ENCODE peak calls at places on chromosomes 3 and 15, in seven cellular contexts. One of them, this sample, is unnamed.

GRCh38 chr3:149783576-149783975 is 8.8 kb downstream of the ANKUB1 start:
- DNase-seq in AG04449: peak; percentile 59
- DNase-seq in lower lobe of right lung: no peak
- DNase-seq in AG09309: peak; percentile 24
- DNase-seq in dorsolateral prefrontal cortex: no peak
- DNase-seq in mucosa of descending colon: no peak
- DNase-seq in esophagus squamous epithelium: no peak
- DNase-seq in this sample: no peak

GRCh38 chr3:161557751-161558150 is 61.1 kb downstream of the OTOL1 start:
- DNase-seq in AG04449: no peak
- DNase-seq in lower lobe of right lung: no peak
- DNase-seq in AG09309: no peak
- DNase-seq in dorsolateral prefrontal cortex: no peak
- DNase-seq in mucosa of descending colon: no peak
- DNase-seq in esophagus squamous epithelium: no peak
- DNase-seq in this sample: no peak

GRCh38 chr15:96362759-96363678 is 32.5 kb downstream of the NR2F2 start:
- DNase-seq in AG04449: no peak
- DNase-seq in lower lobe of right lung: no peak
- DNase-seq in AG09309: no peak
- DNase-seq in dorsolateral prefrontal cortex: no peak
- DNase-seq in mucosa of descending colon: no peak
- DNase-seq in esophagus squamous epithelium: no peak
- DNase-seq in this sample: no peak

GRCh38 chr3:10883478-10884234 is 67.6 kb downstream of the SLC6A11 start:
- DNase-seq in AG04449: no peak
- DNase-seq in lower lobe of right lung: no peak
- DNase-seq in AG09309: no peak
- DNase-seq in dorsolateral prefrontal cortex: peak; percentile 15
- DNase-seq in mucosa of descending colon: peak; percentile 29
- DNase-seq in esophagus squamous epithelium: no peak
- DNase-seq in this sample: no peak

GRCh38 chr3:11568503-11569155 is 75.1 kb downstream of the VGLL4 start:
- DNase-seq in AG04449: no peak
- DNase-seq in lower lobe of right lung: no peak
- DNase-seq in AG09309: peak; percentile 79
- DNase-seq in dorsolateral prefrontal cortex: peak; percentile 87
- DNase-seq in mucosa of descending colon: peak; percentile 43
- DNase-seq in esophagus squamous epithelium: no peak
- DNase-seq in this sample: peak; percentile 55

GRCh38 chr3:190534986-190535385 is 21.1 kb downstream of the IL1RAP start:
- DNase-seq in AG04449: no peak
- DNase-seq in lower lobe of right lung: no peak
- DNase-seq in AG09309: no peak
- DNase-seq in dorsolateral prefrontal cortex: no peak
- DNase-seq in mucosa of descending colon: no peak
- DNase-seq in esophagus squamous epithelium: no peak
- DNase-seq in this sample: no peak

GRCh38 chr15:28123408-28124023 is 24.4 kb upstream of the OCA2 start:
- DNase-seq in AG04449: no peak
- DNase-seq in lower lobe of right lung: peak; percentile 68
- DNase-seq in AG09309: no peak
- DNase-seq in dorsolateral prefrontal cortex: peak; percentile 71
- DNase-seq in mucosa of descending colon: peak; percentile 88
- DNase-seq in esophagus squamous epithelium: no peak
- DNase-seq in this sample: no peak

GRCh38 chr15:89971592-89971997 is 29.5 kb upstream of the ZNF710 start:
- DNase-seq in AG04449: peak; percentile 1
- DNase-seq in lower lobe of right lung: peak; percentile 73
- DNase-seq in AG09309: peak; percentile 18
- DNase-seq in dorsolateral prefrontal cortex: peak; percentile 28
- DNase-seq in mucosa of descending colon: peak; percentile 82
- DNase-seq in esophagus squamous epithelium: no peak
- DNase-seq in this sample: no peak

GRCh38 chr3:116607205-116607604 is 102.4 kb upstream of the TUSC7 start:
- DNase-seq in AG04449: no peak
- DNase-seq in lower lobe of right lung: no peak
- DNase-seq in AG09309: no peak
- DNase-seq in dorsolateral prefrontal cortex: peak; percentile 10
- DNase-seq in mucosa of descending colon: no peak
- DNase-seq in esophagus squamous epithelium: no peak
- DNase-seq in this sample: no peak

GRCh38 chr3:72756900-72757299 is 91.3 kb downstream of the SHQ1 start:
- DNase-seq in AG04449: no peak
- DNase-seq in lower lobe of right lung: no peak
- DNase-seq in AG09309: no peak
- DNase-seq in dorsolateral prefrontal cortex: no peak
- DNase-seq in mucosa of descending colon: no peak
- DNase-seq in esophagus squamous epithelium: no peak
- DNase-seq in this sample: no peak

GRCh38 chr3:38002940-38003339 is 12.4 kb downstream of the VILL start:
- DNase-seq in AG04449: no peak
- DNase-seq in lower lobe of right lung: no peak
- DNase-seq in AG09309: no peak
- DNase-seq in dorsolateral prefrontal cortex: no peak
- DNase-seq in mucosa of descending colon: no peak
- DNase-seq in esophagus squamous epithelium: no peak
- DNase-seq in this sample: no peak

GRCh38 chr3:45988804-45989203 is 6.8 kb downstream of the FYCO1 start:
- DNase-seq in AG04449: no peak
- DNase-seq in lower lobe of right lung: no peak
- DNase-seq in AG09309: peak; percentile 45
- DNase-seq in dorsolateral prefrontal cortex: no peak
- DNase-seq in mucosa of descending colon: no peak
- DNase-seq in esophagus squamous epithelium: no peak
- DNase-seq in this sample: no peak

GRCh38 chr3:107897471-107898180 is 193.2 kb downstream of the CD47 start:
- DNase-seq in AG04449: no peak
- DNase-seq in lower lobe of right lung: no peak
- DNase-seq in AG09309: peak; percentile 32
- DNase-seq in dorsolateral prefrontal cortex: no peak
- DNase-seq in mucosa of descending colon: peak; percentile 17
- DNase-seq in esophagus squamous epithelium: no peak
- DNase-seq in this sample: no peak

GRCh38 chr3:163878396-163878795 is 1199.9 kb downstream of the SI start:
- DNase-seq in AG04449: no peak
- DNase-seq in lower lobe of right lung: no peak
- DNase-seq in AG09309: no peak
- DNase-seq in dorsolateral prefrontal cortex: no peak
- DNase-seq in mucosa of descending colon: peak; percentile 3
- DNase-seq in esophagus squamous epithelium: no peak
- DNase-seq in this sample: no peak

GRCh38 chr3:38721207-38721772 is 71.8 kb upstream of the SCN5A start:
- DNase-seq in AG04449: no peak
- DNase-seq in lower lobe of right lung: no peak
- DNase-seq in AG09309: no peak
- DNase-seq in dorsolateral prefrontal cortex: no peak
- DNase-seq in mucosa of descending colon: no peak
- DNase-seq in esophagus squamous epithelium: no peak
- DNase-seq in this sample: no peak

GRCh38 chr3:4581905-4582611 is 88.9 kb downstream of the ITPR1 start:
- DNase-seq in AG04449: no peak
- DNase-seq in lower lobe of right lung: no peak
- DNase-seq in AG09309: no peak
- DNase-seq in dorsolateral prefrontal cortex: no peak
- DNase-seq in mucosa of descending colon: no peak
- DNase-seq in esophagus squamous epithelium: no peak
- DNase-seq in this sample: no peak

GRCh38 chr3:38150780-38151528 is 12.5 kb downstream of the MYD88 start:
- DNase-seq in AG04449: no peak
- DNase-seq in lower lobe of right lung: no peak
- DNase-seq in AG09309: no peak
- DNase-seq in dorsolateral prefrontal cortex: no peak
- DNase-seq in mucosa of descending colon: peak; percentile 6
- DNase-seq in esophagus squamous epithelium: no peak
- DNase-seq in this sample: no peak

GRCh38 chr3:183270344-183270743 is 17.3 kb downstream of the B3GNT5 start:
- DNase-seq in AG04449: no peak
- DNase-seq in lower lobe of right lung: no peak
- DNase-seq in AG09309: no peak
- DNase-seq in dorsolateral prefrontal cortex: no peak
- DNase-seq in mucosa of descending colon: no peak
- DNase-seq in esophagus squamous epithelium: no peak
- DNase-seq in this sample: no peak

GRCh38 chr3:125602752-125603649 is 7.7 kb upstream of the OSBPL11 start:
- DNase-seq in AG04449: no peak
- DNase-seq in lower lobe of right lung: no peak
- DNase-seq in AG09309: peak; percentile 39
- DNase-seq in dorsolateral prefrontal cortex: no peak
- DNase-seq in mucosa of descending colon: no peak
- DNase-seq in esophagus squamous epithelium: no peak
- DNase-seq in this sample: no peak
- TF ChIP-seq CTCF in AG04449: no peak
- TF ChIP-seq CTCF in lower lobe of right lung: no peak
- TF ChIP-seq CTCF in AG09309: peak; percentile 6
- TF ChIP-seq CTCF in dorsolateral prefrontal cortex: peak; percentile 11
- TF ChIP-seq CTCF in mucosa of descending colon: no peak
- TF ChIP-seq CTCF in esophagus squamous epithelium: no peak
- TF ChIP-seq CTCF in this sample: no peak

GRCh38 chr3:78221796-78222195 is 1181.9 kb downstream of the ROBO2 start:
- DNase-seq in AG04449: no peak
- DNase-seq in lower lobe of right lung: no peak
- DNase-seq in AG09309: no peak
- DNase-seq in dorsolateral prefrontal cortex: no peak
- DNase-seq in mucosa of descending colon: no peak
- DNase-seq in esophagus squamous epithelium: no peak
- DNase-seq in this sample: no peak

DNA sequence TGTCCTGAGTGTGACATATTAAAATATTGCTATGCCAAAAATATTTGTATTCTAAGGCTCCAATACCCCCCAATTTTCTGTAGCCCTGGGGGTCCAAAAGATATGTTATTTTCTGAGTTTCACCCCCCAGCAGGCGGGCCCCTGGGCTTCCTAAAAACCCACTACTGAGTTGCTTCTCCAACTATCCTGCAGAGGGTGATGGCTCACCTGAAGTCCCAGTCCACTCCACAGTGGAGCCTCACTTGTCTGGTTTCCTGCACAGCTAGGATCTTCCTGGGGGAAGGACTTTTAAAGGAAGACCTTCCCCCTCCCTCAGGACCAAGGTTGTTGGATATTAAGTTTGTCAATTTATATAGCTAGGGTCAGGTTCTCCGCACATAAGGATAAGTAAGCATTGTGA is 1181.4 kb downstream of the ROBO2 start:
- DNase-seq in AG04449: no peak
- DNase-seq in lower lobe of right lung: no peak
- DNase-seq in AG09309: no peak
- DNase-seq in dorsolateral prefrontal cortex: no peak
- DNase-seq in mucosa of descending colon: no peak
- DNase-seq in esophagus squamous epithelium: no peak
- DNase-seq in this sample: no peak
- TF ChIP-seq CTCF in AG04449: no peak
- TF ChIP-seq CTCF in lower lobe of right lung: no peak
- TF ChIP-seq CTCF in AG09309: peak; percentile 13
- TF ChIP-seq CTCF in dorsolateral prefrontal cortex: no peak
- TF ChIP-seq CTCF in mucosa of descending colon: no peak
- TF ChIP-seq CTCF in esophagus squamous epithelium: no peak
- TF ChIP-seq CTCF in this sample: no peak

GRCh38 chr3:134449277-134449676 is 36.5 kb downstream of the ANAPC13 start:
- DNase-seq in AG04449: no peak
- DNase-seq in lower lobe of right lung: no peak
- DNase-seq in AG09309: no peak
- DNase-seq in dorsolateral prefrontal cortex: peak; percentile 55
- DNase-seq in mucosa of descending colon: peak; percentile 61
- DNase-seq in esophagus squamous epithelium: no peak
- DNase-seq in this sample: no peak
- TF ChIP-seq CTCF in AG04449: peak; percentile 22
- TF ChIP-seq CTCF in lower lobe of right lung: peak; percentile 20
- TF ChIP-seq CTCF in AG09309: peak; percentile 58
- TF ChIP-seq CTCF in dorsolateral prefrontal cortex: peak; percentile 14
- TF ChIP-seq CTCF in mucosa of descending colon: no peak
- TF ChIP-seq CTCF in esophagus squamous epithelium: no peak
- TF ChIP-seq CTCF in this sample: no peak

GRCh38 chr15:37014137-37014536 is 86.2 kb downstream of the MEIS2 start:
- DNase-seq in AG04449: no peak
- DNase-seq in lower lobe of right lung: no peak
- DNase-seq in AG09309: no peak
- DNase-seq in dorsolateral prefrontal cortex: no peak
- DNase-seq in mucosa of descending colon: no peak
- DNase-seq in esophagus squamous epithelium: no peak
- DNase-seq in this sample: no peak
- TF ChIP-seq CTCF in AG04449: no peak
- TF ChIP-seq CTCF in lower lobe of right lung: no peak
- TF ChIP-seq CTCF in AG09309: no peak
- TF ChIP-seq CTCF in dorsolateral prefrontal cortex: no peak
- TF ChIP-seq CTCF in mucosa of descending colon: no peak
- TF ChIP-seq CTCF in esophagus squamous epithelium: no peak
- TF ChIP-seq CTCF in this sample: no peak

DNA sequence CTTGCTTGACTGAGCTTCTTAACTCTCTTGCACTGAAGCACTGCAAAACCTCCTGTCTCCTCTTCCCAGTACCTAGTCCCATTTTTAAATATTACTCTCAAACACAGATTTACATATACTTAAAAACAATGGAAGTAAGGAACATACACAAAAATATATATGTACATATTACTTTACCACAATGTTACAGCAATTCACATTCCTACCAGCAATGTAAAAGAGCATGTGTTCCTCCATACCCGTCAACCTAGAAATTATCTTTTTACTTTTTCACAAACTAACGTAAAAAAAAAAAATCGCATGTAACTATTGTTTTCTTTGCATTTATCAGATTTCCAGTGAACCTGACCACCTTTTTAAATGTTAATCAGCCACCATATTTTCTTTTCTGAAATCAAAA is 60.4 kb downstream of the RYK start:
- DNase-seq in AG04449: no peak
- DNase-seq in lower lobe of right lung: no peak
- DNase-seq in AG09309: no peak
- DNase-seq in dorsolateral prefrontal cortex: no peak
- DNase-seq in mucosa of descending colon: no peak
- DNase-seq in esophagus squamous epithelium: no peak
- DNase-seq in this sample: no peak
- TF ChIP-seq CTCF in AG04449: no peak
- TF ChIP-seq CTCF in lower lobe of right lung: no peak
- TF ChIP-seq CTCF in AG09309: no peak
- TF ChIP-seq CTCF in dorsolateral prefrontal cortex: no peak
- TF ChIP-seq CTCF in mucosa of descending colon: no peak
- TF ChIP-seq CTCF in esophagus squamous epithelium: no peak
- TF ChIP-seq CTCF in this sample: no peak

This sample was measured in omental fat pad.